ENCODE peak calls at places on chromosomes 7 and 10, in seven cellular contexts. B, O, W, X, P, Y and Q are unnamed samples.

GRCh38 chr10:69496352-69497234 is 45.3 kb downstream of the TSPAN15 start:
- DNase-seq in B (no peak), O (peak), W (no peak), X (no peak), P (no peak), Y (no peak), Q (no peak)

GRCh38 chr10:120460776-120461175 is 3.7 kb downstream of the PLPP4 start:
- DNase-seq in B (no peak), O (no peak), W (no peak), X (no peak), P (no peak), Y (no peak), Q (no peak)

GRCh38 chr10:69576334-69577011 is 3.3 kb upstream of the NEUROG3 start:
- DNase-seq in B (no peak), O (no peak), W (no peak), X (no peak), P (no peak), Y (no peak), Q (no peak)

GRCh38 chr7:151091431-151091830 is 5.2 kb downstream of the AGAP3 start:
- DNase-seq in B (peak), O (no peak), W (no peak), X (no peak), P (no peak), Y (no peak), Q (peak)

GRCh38 chr7:39948375-39948774 is 1.7 kb upstream of the CDK13 start:
- DNase-seq in B (peak), O (no peak), W (peak), X (no peak), P (no peak), Y (no peak), Q (peak)

GRCh38 chr10:71213127-71213616 is 802 bp downstream of the UNC5B start:
- DNase-seq in B (peak), O (peak), W (peak), X (peak), P (peak), Y (peak), Q (peak)

GRCh38 chr10:95588025-95588424 is 26.9 kb upstream of the SORBS1 start:
- DNase-seq in B (no peak), O (no peak), W (no peak), X (no peak), P (no peak), Y (no peak), Q (no peak)

GRCh38 chr10:80599424-80599847 is 61.7 kb downstream of the SH2D4B start:
- DNase-seq in B (peak), O (peak), W (peak), X (peak), P (peak), Y (no peak), Q (peak)

GRCh38 chr10:71795248-71795647 is 21.9 kb upstream of the VSIR start:
- DNase-seq in B (peak), O (no peak), W (peak), X (peak), P (no peak), Y (no peak), Q (peak)

GRCh38 chr10:118958984-118959916 is 70.3 kb upstream of the NANOS1 start:
- DNase-seq in B (no peak), O (no peak), W (no peak), X (peak), P (no peak), Y (no peak), Q (no peak)

GRCh38 chr7:137395425-137395824 is 51.9 kb upstream of the PTN start:
- DNase-seq in B (no peak), O (peak), W (no peak), X (no peak), P (no peak), Y (peak), Q (no peak)

GRCh38 chr10:44300666-44301649 is 83.9 kb downstream of the CXCL12 start:
- DNase-seq in B (peak), O (no peak), W (no peak), X (peak), P (no peak), Y (peak), Q (no peak)

GRCh38 chr10:51397695-51398094 is 301.7 kb downstream of the CSTF2T start:
- DNase-seq in B (no peak), O (peak), W (no peak), X (peak), P (no peak), Y (no peak), Q (no peak)

GRCh38 chr10:68135922-68136718 is 26.8 kb downstream of the MYPN start:
- DNase-seq in B (no peak), O (no peak), W (no peak), X (no peak), P (no peak), Y (no peak), Q (no peak)

GRCh38 chr7:2757361-2757903 is 69.4 kb downstream of the AMZ1 start:
- DNase-seq in B (no peak), O (peak), W (no peak), X (peak), P (no peak), Y (no peak), Q (no peak)

GRCh38 chr10:27745719-27746363 is at the start of gene MKX:
- DNase-seq in B (peak), O (no peak), W (peak), X (peak), P (peak), Y (peak), Q (no peak)

GRCh38 chr10:3935141-3935540 is 150.1 kb upstream of the KLF6 start:
- DNase-seq in B (peak), O (no peak), W (peak), X (no peak), P (peak), Y (no peak), Q (no peak)

GRCh38 chr7:21128418-21128817 is 299.5 kb upstream of the SP4 start:
- DNase-seq in B (no peak), O (peak), W (no peak), X (no peak), P (no peak), Y (peak), Q (no peak)

GRCh38 chr7:24981544-24981951 is 1.6 kb upstream of the OSBPL3 start:
- DNase-seq in B (peak), O (peak), W (peak), X (peak), P (peak), Y (peak), Q (peak)

GRCh38 chr10:98414932-98415709 is at the start of gene PYROXD2:
- DNase-seq in B (peak), O (peak), W (peak), X (peak), P (peak), Y (peak), Q (no peak)